ENCODE peak calls at places on chromosomes 7 and 10, in nine cellular contexts. Z is DND-41, B is IMR-90, P is neural progenitor cell, N is osteoblast, E is PC-9, W is PC-3, U is GM23248, F is H9. X is an unnamed sample.

GRCh38 chr10:7797582-7797981 is 9.6 kb downstream of the ATP5F1C start:
- DNase-seq in Z (no peak), B (peak; percentile 96), P (no peak), N (peak; percentile 93), E (no peak), W (peak; percentile 44), U (peak; percentile 93), F (no peak), X (peak; percentile 97)

GRCh38 chr10:29719281-29719675 is 84.5 kb upstream of the SVIL start:
- DNase-seq in Z (no peak), B (no peak), P (no peak), N (no peak), E (no peak), W (peak; percentile 22), U (no peak), F (no peak), X (no peak)

GRCh38 chr7:35831208-35831607 is 30.4 kb downstream of the SEPTIN7 start:
- DNase-seq in Z (no peak), B (peak; percentile 50), P (peak; percentile 9), N (no peak), E (no peak), W (no peak), U (peak; percentile 25), F (no peak), X (peak; percentile 51)

GRCh38 chr10:13528875-13529713 is at the start of gene BEND7:
- DNase-seq in Z (no peak), B (peak; percentile 16), P (peak; percentile 73), N (peak; percentile 96), E (no peak), W (peak; percentile 16), U (peak; percentile 52), F (no peak), X (peak; percentile 6)

GRCh38 chr10:102555781-102556328 is 52.1 kb downstream of the SUFU start:
- DNase-seq in Z (no peak), B (peak; percentile 88), P (no peak), N (peak; percentile 96), E (no peak), W (no peak), U (peak; percentile 94), F (no peak), X (peak; percentile 80)

GRCh38 chr10:132036887-132037675 is 28.7 kb upstream of the JAKMIP3 start:
- DNase-seq in Z (no peak), B (no peak), P (peak; percentile 56), N (peak; percentile 81), E (no peak), W (no peak), U (no peak), F (peak; percentile 71), X (peak; percentile 6)

GRCh38 chr10:104485632-104486031 is 132.0 kb downstream of the CFAP58 start:
- DNase-seq in Z (no peak), B (no peak), P (peak; percentile 25), N (no peak), E (no peak), W (no peak), U (no peak), F (no peak), X (no peak)

GRCh38 chr7:112362796-112363195 is 87.5 kb upstream of the IFRD1 start:
- DNase-seq in Z (no peak), B (no peak), P (peak; percentile 40), N (no peak), E (no peak), W (no peak), U (peak; percentile 23), F (no peak), X (peak; percentile 32)

GRCh38 chr10:84329986-84330651 is 1.7 kb downstream of the CCSER2 start:
- DNase-seq in Z (no peak), B (no peak), P (no peak), N (no peak), E (no peak), W (no peak), U (no peak), F (no peak), X (no peak)

DNA sequence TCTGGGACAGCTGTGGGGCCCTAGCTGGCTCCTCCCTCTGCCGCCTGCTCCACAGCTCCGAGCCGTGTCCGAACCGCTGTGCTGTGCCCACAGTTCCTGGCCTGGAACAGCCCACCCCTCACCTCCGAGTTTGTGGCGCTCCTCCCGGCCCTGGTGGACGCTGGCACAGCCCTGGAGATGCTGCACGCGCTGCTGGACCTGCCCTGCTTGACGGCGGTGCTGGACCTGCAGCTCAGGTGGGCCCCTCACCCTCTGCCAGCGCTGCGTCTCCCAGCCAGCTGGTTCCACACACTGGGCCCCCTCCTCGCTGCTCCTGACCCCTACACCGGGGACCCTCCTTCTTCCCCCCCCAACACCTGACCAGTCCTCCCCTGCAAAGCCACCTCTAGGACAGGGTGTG is 12.1 kb downstream of the AP5Z1 start:
- DNase-seq in Z (no peak), B (no peak), P (no peak), N (no peak), E (no peak), W (no peak), U (no peak), F (peak; percentile 20), X (no peak)
- H4K20me1 ChIP-seq in Z (peaks cover 7% of the 10 kb centered on the region), B (peaks cover 2% of the 10 kb centered on the region), P (no peaks in the 10 kb centered on the region), N (peaks cover 4% of the 10 kb centered on the region), E (peaks cover 10% of the 10 kb centered on the region), W (no peaks in the 10 kb centered on the region), U (no peaks in the 10 kb centered on the region), F (no peaks in the 10 kb centered on the region), X (peaks cover 9% of the 10 kb centered on the region)

GRCh38 chr7:106752345-106752744 is 91.4 kb upstream of the CCDC71L start:
- DNase-seq in Z (no peak), B (no peak), P (no peak), N (no peak), E (no peak), W (no peak), U (no peak), F (no peak), X (no peak)
- H2AFZ ChIP-seq in Z (no peak overlapping the region), B (no peak overlapping the region), P (no peak overlapping the region), N (no peak overlapping the region), E (no peak overlapping the region), W (no peak overlapping the region), U (no peak overlapping the region), F (no peak overlapping the region), X (no peak overlapping the region)

GRCh38 chr10:75404335-75405200 is 3.0 kb upstream of the ZNF503 start:
- DNase-seq in Z (no peak), B (no peak), P (peak; percentile 80), N (peak; percentile 79), E (peak; percentile 68), W (peak; percentile 85), U (no peak), F (peak; percentile 62), X (no peak)

GRCh38 chr10:75402486-75403143 is 1.1 kb upstream of the ZNF503 start:
- DNase-seq in Z (no peak), B (no peak), P (peak; percentile 76), N (peak; percentile 90), E (peak; percentile 46), W (peak; percentile 91), U (peak; percentile 60), F (peak; percentile 59), X (no peak)

GRCh38 chr10:75401569-75402485 is at the start of gene ZNF503:
- DNase-seq in Z (no peak), B (peak; percentile 97), P (peak; percentile 98), N (peak; percentile 100), E (peak; percentile 92), W (peak; percentile 100), U (peak; percentile 99), F (peak; percentile 95), X (peak; percentile 96)

GRCh38 chr10:75404023-75404334 is 2.4 kb upstream of the ZNF503 start:
- DNase-seq in Z (no peak), B (no peak), P (no peak), N (peak; percentile 83), E (no peak), W (no peak), U (no peak), F (no peak), X (no peak)

GRCh38 chr10:75403144-75404022 is 1.8 kb upstream of the ZNF503 start:
- DNase-seq in Z (no peak), B (no peak), P (peak; percentile 87), N (peak; percentile 97), E (peak; percentile 52), W (peak; percentile 65), U (peak; percentile 75), F (peak; percentile 55), X (no peak)
- H3K4me1 ChIP-seq in Z (no peaks in the 10 kb centered on the region), B (peaks cover 2% of the 10 kb centered on the region), P (peaks cover 28% of the 10 kb centered on the region), N (peaks cover 14% of the 10 kb centered on the region), E (peaks cover 8% of the 10 kb centered on the region), W (peaks cover 26% of the 10 kb centered on the region), U (no peaks in the 10 kb centered on the region), F (no peaks in the 10 kb centered on the region), X (peaks cover 28% of the 10 kb centered on the region)

GRCh38 chr10:100355069-100355468 is 8.0 kb downstream of the SCD start:
- DNase-seq in Z (no peak), B (no peak), P (no peak), N (no peak), E (no peak), W (no peak), U (no peak), F (no peak), X (no peak)

GRCh38 chr10:100357073-100357858 is 10.2 kb downstream of the SCD start:
- DNase-seq in Z (no peak), B (no peak), P (no peak), N (no peak), E (no peak), W (no peak), U (no peak), F (no peak), X (no peak)

GRCh38 chr10:100356067-100357017 is 9.3 kb downstream of the SCD start:
- DNase-seq in Z (no peak), B (no peak), P (no peak), N (no peak), E (no peak), W (no peak), U (no peak), F (no peak), X (no peak)

GRCh38 chr10:100350914-100351485 is 4.0 kb downstream of the SCD start:
- DNase-seq in Z (no peak), B (no peak), P (no peak), N (no peak), E (no peak), W (no peak), U (no peak), F (no peak), X (no peak)

GRCh38 chr10:100353770-100354485 is 6.9 kb downstream of the SCD start:
- DNase-seq in Z (no peak), B (no peak), P (no peak), N (no peak), E (no peak), W (no peak), U (no peak), F (no peak), X (no peak)
- H4K20me1 ChIP-seq in Z (peaks cover 87% of the 10 kb centered on the region), B (peaks cover 31% of the 10 kb centered on the region), P (peaks cover 95% of the 10 kb centered on the region), N (peaks cover 2% of the 10 kb centered on the region), E (peaks cover 17% of the 10 kb centered on the region), W (peaks cover 29% of the 10 kb centered on the region), U (no peaks in the 10 kb centered on the region), F (peaks cover 11% of the 10 kb centered on the region), X (peaks cover 91% of the 10 kb centered on the region)

X was measured in astrocyte.